ENCODE peak calls at places on chromosomes 6 and 20, in five cellular contexts. J is ascending aorta, G is fibroblast of mammary gland, M is prostate gland, P is endothelial cell. C is an unnamed sample.

GRCh38 chr20:48797275-48797825 is 30.4 kb downstream of the PREX1 start:
- DNase-seq in J (no peak), G (no peak), M (no peak), P (no peak), C (no peak)

GRCh38 chr6:111949546-111949945 is 76.3 kb upstream of the FYN start:
- DNase-seq in J (no peak), G (no peak), M (no peak), P (no peak), C (no peak)

GRCh38 chr20:17835941-17836861 is 132.4 kb downstream of the SNX5 start:
- DNase-seq in J (no peak), G (peak), M (no peak), P (no peak), C (no peak)

GRCh38 chr6:30037182-30037788 is 23.8 kb upstream of the POLR1H start:
- DNase-seq in J (no peak), G (peak), M (no peak), P (no peak), C (no peak)

GRCh38 chr6:94027374-94027773 is 608.0 kb upstream of the EPHA7 start:
- DNase-seq in J (no peak), G (no peak), M (no peak), P (no peak), C (no peak)

GRCh38 chr6:146985111-146985510 is 219.1 kb upstream of the STXBP5 start:
- DNase-seq in J (no peak), G (no peak), M (peak), P (no peak), C (no peak)

GRCh38 chr6:112253842-112254816 is at the start of gene LAMA4:
- DNase-seq in J (no peak), G (peak), M (no peak), P (peak), C (peak)

GRCh38 chr20:21505810-21506530 is 7.9 kb downstream of the NKX2-2 start:
- DNase-seq in J (no peak), G (peak), M (no peak), P (peak), C (peak)

GRCh38 chr20:2558581-2559301 is 22.4 kb downstream of the TMC2 start:
- DNase-seq in J (no peak), G (peak), M (no peak), P (no peak), C (no peak)

GRCh38 chr20:2563116-2563515 is 26.7 kb downstream of the TMC2 start:
- DNase-seq in J (no peak), G (no peak), M (no peak), P (no peak), C (no peak)

GRCh38 chr20:2557873-2558580 is 21.7 kb downstream of the TMC2 start:
- DNase-seq in J (no peak), G (no peak), M (no peak), P (no peak), C (no peak)

DNA sequence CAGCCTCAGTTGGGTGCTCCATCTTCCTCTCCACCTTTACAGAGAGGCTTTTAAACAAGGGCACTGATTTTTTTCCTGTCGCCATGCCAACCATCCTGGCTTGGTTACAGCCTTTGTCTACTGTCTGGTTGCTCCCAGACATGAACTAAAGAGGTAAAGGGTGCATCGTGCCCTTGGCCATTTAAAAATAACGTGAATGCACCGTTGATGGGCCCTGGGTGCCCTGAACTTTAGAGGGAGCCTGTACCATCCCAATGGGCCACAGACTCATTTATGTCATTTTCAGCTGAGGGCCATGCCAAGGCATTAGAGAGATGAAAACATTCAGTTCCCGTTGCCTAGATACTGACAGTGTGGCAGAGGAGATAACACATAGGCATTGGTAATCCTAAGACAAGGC is 23.3 kb downstream of the TMC2 start:
- DNase-seq in J (no peak), G (no peak), M (no peak), P (no peak), C (no peak)
- TF ChIP-seq CTCF in J (no peak), G (no peak), M (no peak), P (no peak), C (no peak)

DNA sequence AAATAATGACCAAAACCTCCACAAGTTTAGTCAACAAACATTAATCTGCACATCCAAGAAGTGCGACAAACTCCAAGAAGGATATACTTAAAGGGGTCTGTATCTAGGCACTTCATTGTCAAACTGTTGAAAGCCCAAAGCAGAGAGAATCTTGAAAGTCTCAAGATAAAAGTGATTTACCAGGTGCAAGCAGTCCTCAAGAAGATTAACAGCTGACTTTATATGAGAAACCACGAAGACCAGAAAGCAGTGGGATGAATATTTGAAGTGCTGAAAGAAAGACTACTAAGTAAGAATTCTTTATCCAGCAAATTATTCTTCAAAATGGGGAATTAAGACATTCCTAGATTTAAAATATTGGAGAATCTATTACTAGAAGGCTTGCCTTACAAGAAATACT is 58.4 kb upstream of the BLCAP start:
- DNase-seq in J (no peak), G (no peak), M (no peak), P (no peak), C (no peak)
- TF ChIP-seq CTCF in J (no peak), G (no peak), M (no peak), P (no peak), C (no peak)

DNA sequence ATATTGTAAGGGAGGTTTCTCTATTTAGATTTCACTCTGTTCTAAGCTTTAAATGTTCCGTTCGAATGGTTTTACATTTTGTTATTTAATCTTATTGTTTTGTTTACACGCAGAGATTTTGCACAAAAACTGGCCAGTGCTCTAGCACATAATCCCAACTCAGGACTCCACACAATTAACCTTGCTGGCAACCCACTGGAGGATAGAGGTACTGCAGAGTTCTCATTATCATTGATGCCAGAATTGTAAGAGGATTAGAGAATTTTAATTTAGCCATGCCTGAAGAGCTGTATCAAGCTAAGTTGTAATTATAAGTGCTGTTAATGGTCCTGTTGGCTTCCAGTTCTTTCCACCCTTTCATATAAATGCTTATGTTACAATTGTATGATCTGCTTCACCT is 179.7 kb upstream of the SCGN start:
- DNase-seq in J (no peak), G (no peak), M (no peak), P (peak), C (no peak)
- TF ChIP-seq CTCF in J (no peak), G (peak), M (peak), P (peak), C (peak)

GRCh38 chr6:90478278-90478677 is 108.6 kb downstream of the MAP3K7 start:
- DNase-seq in J (no peak), G (no peak), M (no peak), P (peak), C (peak)
- TF ChIP-seq CTCF in J (no peak), G (no peak), M (no peak), P (no peak), C (no peak)